ENCODE peak calls at places on chromosomes 16 and 17, in four cellular contexts. O, J, V and Q are unnamed samples.
A peak's percentile ranks its signal among the peaks of the same experiment; 100 is the strongest.

GRCh38 chr16:23974223-23974622 is 138.4 kb downstream of the PRKCB start:
- DNase-seq in O (no peak), J (no peak), V (no peak), Q (no peak)

GRCh38 chr17:33523577-33523981 is 230.5 kb upstream of the ASIC2 start:
- DNase-seq in V (no peak), O (peak; percentile 74), J (peak; percentile 53), Q (peak; percentile 53)

GRCh38 chr17:42414782-42415409 is 8.2 kb downstream of the CAVIN1 start:
- DNase-seq in O (no peak), V (peak; percentile 73), J (no peak), Q (no peak)

GRCh38 chr16:70646260-70647241 is at the start of gene IL34:
- DNase-seq in J (no peak), O (peak; percentile 77), V (no peak), Q (peak; percentile 37)

GRCh38 chr16:3503513-3503912 is 2.7 kb downstream of the CLUAP1 start:
- DNase-seq in O (peak; percentile 37), V (no peak), J (no peak), Q (no peak)

GRCh38 chr16:8963010-8963824 is 489 bp downstream of the USP7 start:
- DNase-seq in V (no peak), J (no peak), O (no peak), Q (no peak)

GRCh38 chr17:74216505-74216904 is 3.1 kb downstream of the TTYH2 start:
- DNase-seq in V (no peak), O (no peak), J (no peak), Q (no peak)

GRCh38 chr17:82103588-82104451 is 5.8 kb upstream of the FASN start:
- DNase-seq in V (peak; percentile 86), J (peak; percentile 56), O (peak; percentile 91), Q (no peak)

GRCh38 chr16:48914070-48914469 is 304.1 kb upstream of the N4BP1 start:
- DNase-seq in V (no peak), O (no peak), J (no peak), Q (no peak)

GRCh38 chr17:55769625-55770000 is 18.8 kb downstream of the PCTP start:
- DNase-seq in O (peak; percentile 73), J (peak; percentile 90), V (no peak), Q (peak; percentile 80)

GRCh38 chr17:1644493-1645206 is 882 bp downstream of the SCARF1 start:
- DNase-seq in V (no peak), J (peak; percentile 20), O (no peak), Q (peak; percentile 26)

DNA sequence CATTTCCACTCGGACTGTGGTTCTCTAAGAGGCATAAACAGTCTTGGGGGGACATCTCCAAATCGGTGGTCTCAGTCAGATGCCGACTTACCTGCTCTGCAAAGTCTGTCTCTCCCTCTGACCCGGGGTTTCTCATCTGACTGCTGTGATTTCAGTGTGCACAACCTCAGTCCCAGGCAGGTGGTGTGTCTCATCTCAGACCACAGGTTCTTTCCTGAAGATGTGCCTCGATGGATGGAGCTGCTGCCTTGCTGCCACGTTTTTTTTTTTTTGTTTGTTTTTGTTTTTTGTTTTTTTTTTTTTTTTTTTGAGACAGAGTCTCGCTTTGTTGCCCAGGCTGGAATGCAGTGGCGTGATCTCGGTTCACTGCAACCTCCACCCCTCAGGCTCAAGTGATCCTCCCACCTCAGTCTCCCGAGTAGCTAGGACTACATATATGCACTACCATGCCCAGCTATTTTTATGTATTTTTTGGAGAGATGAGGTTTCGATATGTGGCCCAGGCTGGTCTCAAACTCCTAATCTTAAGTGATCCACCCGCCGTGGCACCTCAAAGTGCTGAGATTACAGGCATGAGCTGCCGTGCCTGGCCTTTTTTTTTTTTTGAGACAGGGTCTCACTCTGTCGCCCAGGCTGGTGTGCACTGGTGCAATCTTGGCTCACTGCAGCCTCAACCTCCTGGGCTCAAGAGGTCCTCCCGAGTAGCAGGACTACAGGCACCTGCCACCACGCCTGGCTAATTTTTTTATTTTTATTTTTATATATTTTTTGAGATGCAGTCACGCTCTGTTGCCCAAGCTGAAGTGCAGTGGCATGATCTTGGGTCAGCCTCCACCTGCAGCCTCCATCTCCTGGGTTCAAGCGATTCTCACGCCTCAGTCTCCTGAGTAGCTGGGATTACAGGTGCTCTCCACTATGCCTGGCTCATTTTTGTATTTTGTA is 15.4 kb downstream of the SPIRE2 start:
- DNase-seq in V (no peak), O (no peak), J (no peak), Q (no peak)
- H3K4me3 ChIP-seq in V (no peak overlapping the region), O (no peak overlapping the region), J (no peak overlapping the region), Q (no peak overlapping the region)

GRCh38 chr17:67801626-67802175 is 23.6 kb upstream of the BPTF start:
- DNase-seq in J (no peak), V (no peak), O (no peak), Q (no peak)
- TF ChIP-seq CTCF in J (no peak), V (no peak), O (no peak), Q (peak; percentile 3)

GRCh38 chr17:76188213-76189060 is 47.4 kb upstream of the FOXJ1 start:
- DNase-seq in O (no peak), V (no peak), J (peak; percentile 68), Q (no peak)

GRCh38 chr17:76182016-76182764 is 41.1 kb upstream of the FOXJ1 start:
- DNase-seq in V (peak; percentile 89), J (peak; percentile 90), O (peak; percentile 93), Q (peak; percentile 93)

GRCh38 chr17:76189247-76189646 is 48.2 kb upstream of the FOXJ1 start:
- DNase-seq in J (no peak), V (no peak), O (no peak), Q (no peak)

GRCh38 chr17:76179496-76180467 is 38.7 kb upstream of the FOXJ1 start:
- DNase-seq in J (peak; percentile 48), V (no peak), O (no peak), Q (peak; percentile 49)

DNA sequence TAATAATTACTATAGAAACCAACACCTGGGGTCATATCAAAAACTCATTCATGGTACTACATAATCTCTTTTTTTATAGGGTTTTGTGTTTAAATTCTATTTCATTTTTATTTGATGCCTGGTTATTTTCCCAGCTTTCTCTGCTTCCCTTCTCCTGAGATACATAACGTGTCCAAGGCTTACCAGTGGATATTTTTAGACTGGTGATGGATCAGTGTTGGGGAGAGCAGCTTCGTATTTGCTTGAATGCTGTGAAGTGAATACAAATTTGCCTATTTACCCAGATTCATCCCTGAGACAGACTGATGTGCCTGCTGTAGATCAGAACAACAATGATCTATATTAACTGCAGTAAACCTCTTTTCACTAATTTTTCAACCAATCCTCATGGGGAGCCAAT is 43.2 kb upstream of the FOXJ1 start:
- DNase-seq in O (no peak), V (no peak), J (no peak), Q (no peak)
- H3K4me3 ChIP-seq in O (no peak overlapping the region), V (no peak overlapping the region), J (no peak overlapping the region), Q (no peak overlapping the region)

GRCh38 chr17:4919511-4920047 is 12.5 kb upstream of the GP1BA start:
- DNase-seq in J (peak; percentile 16), V (peak; percentile 9), O (no peak), Q (no peak)
- TF ChIP-seq CTCF in J (no peak), V (no peak), O (no peak), Q (no peak)